ENCODE peak calls at places on chromosomes 13 and 19, in six cellular contexts. V is K562, Q is GM12878, O is H1, E is SK-N-SH, H is HepG2. W is an unnamed sample.

GRCh38 chr13:62300021-62300420 is 884.4 kb upstream of the PCDH20 start:
- DNase-seq in V (no peak), E (no peak), H (no peak), Q (no peak), O (no peak), W (no peak)

GRCh38 chr19:2552859-2553258 is 76.9 kb downstream of the GADD45B start:
- DNase-seq in O (no peak), H (no peak), E (no peak), V (peak; percentile 14), Q (peak; percentile 86), W (peak; percentile 84)

GRCh38 chr13:76116931-76117330 is 480.8 kb downstream of the LMO7 start:
- DNase-seq in H (no peak), Q (no peak), V (no peak), O (no peak), E (no peak), W (no peak)

GRCh38 chr19:47610546-47610894 is 1.6 kb downstream of the BICRA start:
- DNase-seq in Q (no peak), E (no peak), H (no peak), O (no peak), V (no peak), W (no peak)

GRCh38 chr13:49836516-49836915 is 44.0 kb upstream of the KPNA3 start:
- DNase-seq in E (peak; percentile 56), H (peak; percentile 23), V (no peak), O (no peak), Q (no peak), W (no peak)

GRCh38 chr13:78256479-78256878 is 337.8 kb upstream of the EDNRB start:
- DNase-seq in O (no peak), Q (no peak), H (no peak), V (no peak), E (no peak), W (no peak)

GRCh38 chr13:76741624-76742023 is 144.6 kb downstream of the KCTD12 start:
- DNase-seq in H (no peak), O (no peak), E (no peak), Q (no peak), V (no peak), W (no peak)

GRCh38 chr19:53102186-53102585 is 1.0 kb downstream of the ZNF160 start:
- DNase-seq in V (peak; percentile 35), Q (no peak), O (no peak), E (peak; percentile 59), H (no peak), W (no peak)

GRCh38 chr13:50513528-50513863 is 330.0 kb downstream of the DLEU7 start:
- DNase-seq in O (no peak), E (no peak), H (no peak), Q (no peak), V (no peak), W (no peak)

GRCh38 chr13:20964904-20965303 is 62.4 kb upstream of the XPO4 start:
- DNase-seq in E (no peak), H (no peak), Q (no peak), V (no peak), O (no peak), W (no peak)

GRCh38 chr13:31090921-31091624 is 70.6 kb downstream of the HSPH1 start:
- DNase-seq in H (no peak), Q (no peak), V (no peak), O (no peak), E (no peak), W (no peak)

GRCh38 chr19:56942749-56943148 is 102.2 kb upstream of the PEG3 start:
- DNase-seq in O (no peak), H (no peak), V (peak; percentile 2), E (peak; percentile 55), Q (no peak), W (no peak)

GRCh38 chr19:17402982-17403855 is 2.2 kb downstream of the BST2 start:
- DNase-seq in O (peak; percentile 88), E (peak; percentile 98), H (no peak), Q (no peak), V (peak; percentile 67), W (no peak)

GRCh38 chr19:55648657-55649578 is 906 bp downstream of the CCDC106 start:
- DNase-seq in V (peak; percentile 52), H (no peak), E (peak; percentile 41), O (no peak), Q (no peak), W (no peak)

GRCh38 chr13:97574926-97575325 is 141.0 kb downstream of the RAP2A start:
- DNase-seq in O (peak; percentile 48), Q (no peak), V (peak; percentile 29), E (no peak), H (peak; percentile 38), W (no peak)

GRCh38 chr19:8079988-8080387 is 27.4 kb downstream of the CCL25 start:
- DNase-seq in E (no peak), O (no peak), Q (no peak), H (no peak), V (no peak), W (no peak)

GRCh38 chr19:38869160-38869835 is 8.8 kb downstream of the RINL start:
- DNase-seq in E (peak; percentile 47), Q (no peak), V (no peak), H (no peak), O (peak; percentile 67), W (peak; percentile 59)
- TF ChIP-seq GABPA in E (no peak), Q (no peak), V (no peak), H (no peak), O (no peak), W (no peak)

DNA sequence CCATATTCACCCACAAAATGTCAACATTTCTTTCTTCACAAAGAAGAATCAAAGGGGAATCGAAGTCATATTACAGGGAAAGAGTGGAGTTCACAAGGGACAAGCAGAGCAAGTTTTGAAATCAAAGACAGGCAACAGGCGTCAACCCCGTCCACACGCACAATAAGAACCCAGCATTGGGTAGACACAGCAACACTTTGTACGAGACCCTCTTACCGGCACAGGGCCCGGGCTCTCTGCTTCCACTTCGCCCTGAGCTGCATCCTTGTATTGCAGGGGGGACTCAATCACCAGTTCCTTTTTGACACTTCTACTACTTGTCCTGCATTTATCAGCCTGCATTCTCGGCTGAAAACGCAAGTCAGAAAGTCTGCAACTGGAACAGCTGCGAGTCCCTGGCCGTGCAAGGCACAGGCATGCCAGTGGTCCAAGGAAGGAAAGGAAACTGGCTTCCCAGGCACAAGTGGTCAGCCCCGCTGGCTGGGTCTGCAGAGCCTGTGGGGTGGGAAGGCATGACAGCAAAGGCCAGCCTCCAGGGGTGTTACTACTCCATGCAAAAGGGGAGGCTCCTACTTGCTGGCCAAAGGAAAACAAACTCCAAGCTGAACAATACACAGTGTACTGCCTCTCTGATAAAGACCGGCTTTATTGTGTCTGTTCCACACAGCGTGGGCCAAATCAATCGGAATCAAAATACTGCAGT is at the start of gene DOCK9:
- DNase-seq in H (no peak), V (no peak), E (no peak), Q (no peak), O (peak; percentile 55), W (no peak)
- TF ChIP-seq POLR2AphosphoS5 in H (no peak), V (no peak), E (no peak), Q (no peak), O (no peak), W (no peak)

GRCh38 chr19:32224371-32225244 is 120.8 kb upstream of the ZNF507 start:
- DNase-seq in Q (no peak), O (peak; percentile 91), V (peak; percentile 73), H (peak; percentile 21), E (peak; percentile 94), W (peak; percentile 14)
- TF ChIP-seq GABPA in Q (no peak), O (no peak), V (no peak), H (no peak), E (no peak), W (no peak)

GRCh38 chr13:110394371-110394841 is 87.3 kb downstream of the COL4A2 start:
- DNase-seq in V (no peak), Q (no peak), O (no peak), E (no peak), H (no peak), W (no peak)

GRCh38 chr13:110397445-110397844 is 90.4 kb downstream of the COL4A2 start:
- DNase-seq in H (no peak), Q (no peak), O (no peak), V (no peak), E (no peak), W (no peak)

GRCh38 chr13:110398564-110399507 is 91.8 kb downstream of the COL4A2 start:
- DNase-seq in E (no peak), V (no peak), O (no peak), Q (no peak), H (no peak), W (no peak)

GRCh38 chr13:110396476-110396875 is 89.4 kb downstream of the COL4A2 start:
- DNase-seq in H (no peak), V (no peak), Q (no peak), E (no peak), O (no peak), W (no peak)

DNA sequence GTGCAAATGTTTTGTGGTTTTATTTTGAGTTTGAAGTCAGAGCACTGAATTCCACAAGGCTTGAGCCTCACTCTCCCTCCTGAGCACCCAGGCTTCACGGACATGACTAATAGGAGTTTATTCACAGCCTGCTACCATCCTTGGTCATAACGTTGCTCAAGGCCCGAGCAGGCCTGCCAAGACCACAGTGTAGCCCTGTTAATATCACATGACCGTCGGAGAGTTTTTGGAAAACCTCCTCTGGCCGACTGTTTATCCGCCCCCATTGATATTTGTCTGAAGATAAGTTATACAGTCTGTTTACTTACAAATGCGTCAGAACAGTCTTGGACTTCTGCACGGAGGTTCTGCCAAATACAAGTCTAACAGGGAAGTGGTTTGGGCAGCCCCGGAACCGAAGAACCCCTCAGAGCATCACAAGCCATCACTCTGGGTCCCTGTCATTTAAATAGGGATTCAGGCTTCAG is 89.9 kb downstream of the COL4A2 start:
- DNase-seq in O (no peak), E (no peak), H (no peak), V (no peak), Q (no peak), W (no peak)
- TF ChIP-seq POLR2AphosphoS5 in O (no peak), E (peak; percentile 42), H (no peak), V (no peak), Q (no peak), W (no peak)

GRCh38 chr13:99258210-99258860 is at the start of gene GPR18:
- DNase-seq in O (no peak), E (no peak), Q (peak; percentile 67), V (no peak), H (no peak), W (no peak)

GRCh38 chr13:99261040-99261439 is 2.9 kb upstream of the GPR18 start:
- DNase-seq in Q (no peak), E (no peak), O (no peak), H (peak; percentile 83), V (no peak), W (no peak)

GRCh38 chr13:99257291-99257690 is 888 bp downstream of the GPR18 start:
- DNase-seq in E (no peak), H (no peak), V (no peak), O (no peak), Q (no peak), W (no peak)

GRCh38 chr13:99260216-99260615 is 2.0 kb upstream of the GPR18 start:
- DNase-seq in H (no peak), E (no peak), V (no peak), O (no peak), Q (no peak), W (no peak)

GRCh38 chr13:99258946-99259345 is 767 bp upstream of the GPR18 start:
- DNase-seq in V (no peak), H (no peak), E (no peak), Q (no peak), O (no peak), W (no peak)
- TF ChIP-seq GABPA in V (no peak), H (no peak), E (no peak), Q (no peak), O (no peak), W (no peak)